ENCODE peak calls at places on chromosomes 11 and 22, in ten cellular contexts. One of them, this sample, is unnamed.

GRCh38 chr11:8297781-8298440 is 34.2 kb upstream of the LMO1 start:
- DNase-seq in kidney tubule cell: no peak
- DNase-seq in neural progenitor cell: no peak
- DNase-seq in left colon: no peak
- DNase-seq in NCI-H1436: no peak
- DNase-seq in heart right ventricle: no peak
- DNase-seq in NCI-H1105 treated with DMSO at 0.1 percent for 48 hours: no peak
- DNase-seq in H9: peak; percentile 15
- DNase-seq in heart left ventricle: no peak
- DNase-seq in EH: no peak
- DNase-seq in this sample: no peak

GRCh38 chr22:22558972-22559603 is at the start of gene PRAME:
- DNase-seq in left colon: peak; percentile 77
- DNase-seq in NCI-H1105 treated with DMSO at 0.1 percent for 48 hours: peak; percentile 81
- DNase-seq in EH: peak; percentile 29
- DNase-seq in NCI-H1436: peak; percentile 85
- DNase-seq in H9: peak; percentile 86
- DNase-seq in heart left ventricle: peak; percentile 80
- DNase-seq in kidney tubule cell: peak; percentile 80
- DNase-seq in neural progenitor cell: peak; percentile 79
- DNase-seq in heart right ventricle: no peak
- DNase-seq in this sample: peak; percentile 36

GRCh38 chr11:123063396-123064267 is 1.7 kb upstream of the HSPA8 start:
- DNase-seq in left colon: peak; percentile 58
- DNase-seq in neural progenitor cell: no peak
- DNase-seq in NCI-H1105 treated with DMSO at 0.1 percent for 48 hours: peak; percentile 70
- DNase-seq in EH: peak; percentile 67
- DNase-seq in heart left ventricle: no peak
- DNase-seq in H9: no peak
- DNase-seq in NCI-H1436: no peak
- DNase-seq in kidney tubule cell: peak; percentile 70
- DNase-seq in heart right ventricle: peak; percentile 50
- DNase-seq in this sample: peak; percentile 38

GRCh38 chr11:45662665-45663485 is 2.5 kb downstream of the CHST1 start:
- DNase-seq in NCI-H1105 treated with DMSO at 0.1 percent for 48 hours: peak; percentile 6
- DNase-seq in heart left ventricle: no peak
- DNase-seq in kidney tubule cell: peak; percentile 53
- DNase-seq in EH: peak; percentile 87
- DNase-seq in NCI-H1436: no peak
- DNase-seq in left colon: no peak
- DNase-seq in neural progenitor cell: peak; percentile 56
- DNase-seq in H9: no peak
- DNase-seq in heart right ventricle: no peak
- DNase-seq in this sample: peak; percentile 39

GRCh38 chr11:66323684-66324083 is 6.8 kb upstream of the CD248 start:
- DNase-seq in left colon: no peak
- DNase-seq in EH: no peak
- DNase-seq in heart right ventricle: no peak
- DNase-seq in neural progenitor cell: no peak
- DNase-seq in NCI-H1105 treated with DMSO at 0.1 percent for 48 hours: no peak
- DNase-seq in H9: no peak
- DNase-seq in NCI-H1436: no peak
- DNase-seq in heart left ventricle: peak; percentile 15
- DNase-seq in kidney tubule cell: no peak
- DNase-seq in this sample: no peak

GRCh38 chr22:48886604-48887393 is 940.9 kb downstream of the BRD1 start:
- DNase-seq in EH: no peak
- DNase-seq in heart right ventricle: no peak
- DNase-seq in neural progenitor cell: no peak
- DNase-seq in kidney tubule cell: no peak
- DNase-seq in left colon: no peak
- DNase-seq in NCI-H1436: no peak
- DNase-seq in NCI-H1105 treated with DMSO at 0.1 percent for 48 hours: peak; percentile 91
- DNase-seq in H9: peak; percentile 15
- DNase-seq in heart left ventricle: no peak
- DNase-seq in this sample: peak; percentile 15

GRCh38 chr11:118290923-118291322 is 13.6 kb upstream of the CD3E start:
- DNase-seq in NCI-H1436: no peak
- DNase-seq in heart left ventricle: no peak
- DNase-seq in neural progenitor cell: peak; percentile 49
- DNase-seq in H9: peak; percentile 45
- DNase-seq in kidney tubule cell: peak; percentile 60
- DNase-seq in EH: no peak
- DNase-seq in heart right ventricle: peak; percentile 22
- DNase-seq in left colon: peak; percentile 45
- DNase-seq in NCI-H1105 treated with DMSO at 0.1 percent for 48 hours: no peak
- DNase-seq in this sample: peak; percentile 25

GRCh38 chr11:128956401-128957203 is 13.9 kb upstream of the TP53AIP1 start:
- DNase-seq in heart left ventricle: no peak
- DNase-seq in H9: no peak
- DNase-seq in heart right ventricle: peak; percentile 58
- DNase-seq in kidney tubule cell: peak; percentile 79
- DNase-seq in NCI-H1105 treated with DMSO at 0.1 percent for 48 hours: peak; percentile 90
- DNase-seq in NCI-H1436: peak; percentile 64
- DNase-seq in neural progenitor cell: peak; percentile 83
- DNase-seq in left colon: no peak
- DNase-seq in EH: peak; percentile 82
- DNase-seq in this sample: peak; percentile 83

This sample was measured in NCI-H524.